ENCODE peak calls at places on chromosome 17, in four cellular contexts. W, P, D and G are unnamed samples.

GRCh38 chr17:22193113-22193512 is 500.8 kb downstream of the KCNJ18 start:
- DNase-seq in W (no peak), P (no peak), D (no peak), G (no peak)

GRCh38 chr17:32491371-32492280 is 4.8 kb downstream of the CDK5R1 start:
- DNase-seq in W (no peak), P (no peak), D (no peak), G (peak)

GRCh38 chr17:45050680-45051059 is 762 bp downstream of the DCAKD start:
- DNase-seq in W (peak), P (peak), D (peak), G (peak)

GRCh38 chr17:74240637-74241036 is 27.3 kb downstream of the TTYH2 start:
- DNase-seq in W (no peak), P (no peak), D (no peak), G (no peak)

GRCh38 chr17:47704781-47705180 is 10.8 kb downstream of the TBKBP1 start:
- DNase-seq in W (no peak), P (no peak), D (no peak), G (peak)

GRCh38 chr17:83203073-83203471 is 123.7 kb downstream of the METRNL start:
- DNase-seq in W (no peak), P (peak), D (peak), G (peak)

GRCh38 chr17:72439893-72440502 is 319.2 kb downstream of the SOX9 start:
- DNase-seq in W (no peak), P (no peak), D (no peak), G (peak)

GRCh38 chr17:77322534-77323412 is 182.0 kb downstream of the SEC14L1 start:
- DNase-seq in W (no peak), P (peak), D (peak), G (peak)

GRCh38 chr17:57295526-57296023 is 39.3 kb downstream of the MSI2 start:
- DNase-seq in W (no peak), P (peak), D (peak), G (no peak)

GRCh38 chr17:1896243-1897163 is 66.7 kb downstream of the RPA1 start:
- DNase-seq in W (no peak), P (no peak), D (no peak), G (peak)

GRCh38 chr17:16929281-16929680 is 42.6 kb downstream of the TNFRSF13B start:
- DNase-seq in W (no peak), P (no peak), D (no peak), G (peak)

GRCh38 chr17:64358261-64358788 is 32.3 kb downstream of the PECAM1 start:
- DNase-seq in W (no peak), P (peak), D (peak), G (no peak)

GRCh38 chr17:44842748-44843147 is 4.9 kb upstream of the HIGD1B start:
- DNase-seq in W (no peak), P (peak), D (no peak), G (peak)

GRCh38 chr17:63333869-63334268 is 112.2 kb downstream of the CYB561 start:
- DNase-seq in W (no peak), P (no peak), D (no peak), G (no peak)

GRCh38 chr17:1541367-1541904 is 21.2 kb downstream of the PITPNA start:
- DNase-seq in W (no peak), P (no peak), D (no peak), G (peak)

GRCh38 chr17:2433696-2434095 is 32.8 kb upstream of the MNT start:
- DNase-seq in W (no peak), P (peak), D (no peak), G (peak)

GRCh38 chr17:17938388-17939107 is 33.7 kb downstream of the TOM1L2 start:
- DNase-seq in W (no peak), P (no peak), D (peak), G (no peak)

GRCh38 chr17:8163978-8164814 is 1.4 kb upstream of the VAMP2 start:
- DNase-seq in W (peak), P (peak), D (peak), G (peak)

GRCh38 chr17:30922235-30922993 is 669 bp downstream of the ADAP2 start:
- DNase-seq in W (no peak), P (peak), D (no peak), G (peak)

GRCh38 chr17:43021739-43022512 is at the start of gene VAT1:
- DNase-seq in W (peak), P (peak), D (peak), G (peak)

GRCh38 chr17:58783380-58783779 is 27.7 kb downstream of the PPM1E start:
- DNase-seq in W (no peak), P (peak), D (peak), G (no peak)

GRCh38 chr17:3635474-3636153 is 436 bp downstream of the SHPK start:
- DNase-seq in W (no peak), P (no peak), D (no peak), G (no peak)

GRCh38 chr17:33334703-33335102 is 41.6 kb upstream of the ASIC2 start:
- DNase-seq in W (no peak), P (no peak), D (no peak), G (no peak)

GRCh38 chr17:50365165-50365564 is 7.8 kb downstream of the MRPL27 start:
- DNase-seq in W (no peak), P (no peak), D (no peak), G (no peak)

GRCh38 chr17:3754458-3755334 is 31.0 kb downstream of the HASPIN start:
- DNase-seq in W (peak), P (no peak), D (no peak), G (peak)